ENCODE peak calls at places on chromosomes 3 and 15, in six cellular contexts. S is brain microvascular endothelial cell, G is neural progenitor cell, J is MCF 10A, E is foreskin fibroblast, O is Panc1. C is an unnamed sample.

GRCh38 chr3:194224937-194225422 is 89.0 kb downstream of the HES1 start:
- DNase-seq in S (no peak), G (peak), J (no peak), E (no peak), O (no peak), C (no peak)

GRCh38 chr3:160027541-160028195 is 39.0 kb downstream of the IL12A start:
- DNase-seq in S (peak), G (no peak), J (peak), E (peak), O (no peak), C (no peak)

GRCh38 chr3:179446501-179446900 is 4.8 kb downstream of the GNB4 start:
- DNase-seq in S (no peak), G (peak), J (peak), E (peak), O (no peak), C (no peak)

GRCh38 chr3:149581681-149582349 is 76.0 kb downstream of the WWTR1 start:
- DNase-seq in S (peak), G (peak), J (peak), E (peak), O (peak), C (peak)

GRCh38 chr3:175590745-175591144 is 731.6 kb downstream of the NAALADL2 start:
- DNase-seq in S (no peak), G (no peak), J (no peak), E (no peak), O (no peak), C (no peak)

GRCh38 chr15:40070608-40071218 is 31.7 kb upstream of the SRP14 start:
- DNase-seq in S (no peak), G (no peak), J (no peak), E (no peak), O (no peak), C (no peak)

GRCh38 chr3:127456471-127457093 is 134.0 kb downstream of the TPRA1 start:
- DNase-seq in S (peak), G (no peak), J (peak), E (peak), O (no peak), C (no peak)

GRCh38 chr15:66935121-66935520 is 130.3 kb upstream of the SMAD3 start:
- DNase-seq in S (no peak), G (no peak), J (no peak), E (peak), O (no peak), C (no peak)

GRCh38 chr3:139130390-139131140 is 85.9 kb upstream of the PRR23C start:
- DNase-seq in S (no peak), G (no peak), J (no peak), E (no peak), O (no peak), C (no peak)

GRCh38 chr3:135148431-135148830 is 353.4 kb downstream of the EPHB1 start:
- DNase-seq in S (no peak), G (no peak), J (no peak), E (no peak), O (no peak), C (peak)

GRCh38 chr15:45456212-45457106 is 66.1 kb downstream of the SLC30A4 start:
- DNase-seq in S (peak), G (no peak), J (peak), E (peak), O (peak), C (peak)

GRCh38 chr15:71888797-71889196 is 78.4 kb downstream of the NR2E3 start:
- DNase-seq in S (no peak), G (no peak), J (no peak), E (no peak), O (no peak), C (no peak)

GRCh38 chr15:39188930-39189329 is 391.9 kb upstream of the THBS1 start:
- DNase-seq in S (peak), G (no peak), J (peak), E (peak), O (no peak), C (no peak)

GRCh38 chr3:193335031-193335430 is 43.5 kb downstream of the ATP13A5 start:
- DNase-seq in S (no peak), G (no peak), J (peak), E (no peak), O (no peak), C (no peak)

GRCh38 chr3:41682996-41683395 is 278.9 kb downstream of the ULK4 start:
- DNase-seq in S (peak), G (no peak), J (peak), E (peak), O (no peak), C (no peak)

GRCh38 chr3:150177673-150178378 is 207.1 kb upstream of the PFN2 start:
- DNase-seq in S (peak), G (no peak), J (peak), E (peak), O (no peak), C (no peak)

GRCh38 chr3:50201573-50202315 is 3.3 kb upstream of the SLC38A3 start:
- DNase-seq in S (no peak), G (no peak), J (no peak), E (no peak), O (no peak), C (no peak)

GRCh38 chr3:170815340-170815739 is 54.7 kb downstream of the RPL22L1 start:
- DNase-seq in S (peak), G (peak), J (peak), E (no peak), O (no peak), C (no peak)

GRCh38 chr3:195249858-195250464 is 21.0 kb downstream of the XXYLT1 start:
- DNase-seq in S (no peak), G (no peak), J (no peak), E (no peak), O (no peak), C (no peak)

GRCh38 chr3:181722156-181722555 is 10.4 kb downstream of the SOX2 start:
- DNase-seq in S (no peak), G (peak), J (no peak), E (no peak), O (no peak), C (no peak)

GRCh38 chr3:72113564-72113963 is 328.6 kb upstream of the PROK2 start:
- DNase-seq in S (no peak), G (no peak), J (no peak), E (no peak), O (no peak), C (no peak)

GRCh38 chr15:66654718-66655375 is 47.2 kb upstream of the SMAD6 start:
- DNase-seq in S (no peak), G (peak), J (no peak), E (no peak), O (no peak), C (no peak)

GRCh38 chr15:43186003-43186353 is 775 bp downstream of the CCNDBP1 start:
- DNase-seq in S (no peak), G (no peak), J (peak), E (no peak), O (no peak), C (no peak)

GRCh38 chr3:75332784-75333183 is 331.3 kb upstream of the FRG2C start:
- DNase-seq in S (no peak), G (no peak), J (no peak), E (peak), O (no peak), C (no peak)

GRCh38 chr15:45147606-45148005 is 17.8 kb downstream of the DUOX1 start:
- DNase-seq in S (no peak), G (no peak), J (no peak), E (no peak), O (no peak), C (no peak)

GRCh38 chr15:48358681-48359152 is 27.5 kb downstream of the DUT start:
- DNase-seq in S (no peak), G (no peak), J (peak), E (peak), O (no peak), C (no peak)

GRCh38 chr3:111809196-111809595 is 49.9 kb upstream of the PHLDB2 start:
- DNase-seq in S (peak), G (no peak), J (peak), E (peak), O (no peak), C (no peak)

GRCh38 chr3:632571-633170 is 436.1 kb downstream of the CHL1 start:
- DNase-seq in S (peak), G (peak), J (peak), E (peak), O (peak), C (no peak)

GRCh38 chr3:101851072-101851471 is 1.8 kb downstream of the NFKBIZ start:
- DNase-seq in S (no peak), G (no peak), J (no peak), E (no peak), O (no peak), C (no peak)

GRCh38 chr15:74829500-74829899 is 3.1 kb downstream of the CPLX3 start:
- DNase-seq in S (no peak), G (no peak), J (no peak), E (peak), O (no peak), C (no peak)

GRCh38 chr15:63104727-63105126 is 16.9 kb upstream of the LACTB start:
- DNase-seq in S (no peak), G (no peak), J (peak), E (peak), O (no peak), C (no peak)

GRCh38 chr15:60799885-60800728 is 321.2 kb upstream of the ICE2 start:
- DNase-seq in S (no peak), G (no peak), J (no peak), E (peak), O (no peak), C (no peak)

GRCh38 chr3:36227982-36228381 is 152.3 kb upstream of the STAC start:
- DNase-seq in S (no peak), G (no peak), J (no peak), E (peak), O (no peak), C (no peak)

GRCh38 chr3:189338366-189338765 is 166.6 kb downstream of the TPRG1 start:
- DNase-seq in S (no peak), G (no peak), J (no peak), E (no peak), O (no peak), C (peak)

GRCh38 chr3:189342811-189343210 is 171.0 kb downstream of the TPRG1 start:
- DNase-seq in S (no peak), G (no peak), J (no peak), E (no peak), O (no peak), C (no peak)

GRCh38 chr3:189339996-189340395 is 168.2 kb downstream of the TPRG1 start:
- DNase-seq in S (no peak), G (no peak), J (no peak), E (no peak), O (no peak), C (no peak)

GRCh38 chr3:189337672-189338071 is 165.9 kb downstream of the TPRG1 start:
- DNase-seq in S (no peak), G (no peak), J (no peak), E (no peak), O (no peak), C (no peak)

GRCh38 chr3:189340680-189341460 is 169.1 kb downstream of the TPRG1 start:
- DNase-seq in S (no peak), G (peak), J (peak), E (no peak), O (no peak), C (no peak)
- TF ChIP-seq CTCF in S (peak), G (peak), J (peak), E (peak), O (peak), C (peak)

GRCh38 chr3:177499779-177500423 is 302.6 kb upstream of the TBL1XR1 start:
- DNase-seq in S (no peak), G (no peak), J (no peak), E (no peak), O (no peak), C (no peak)
- TF ChIP-seq CTCF in S (no peak), G (no peak), J (no peak), E (no peak), O (no peak), C (no peak)

GRCh38 chr3:113534365-113534764 is 2.0 kb downstream of the SIDT1 start:
- DNase-seq in S (no peak), G (no peak), J (no peak), E (no peak), O (no peak), C (no peak)

GRCh38 chr3:113537155-113537554 is 4.8 kb downstream of the SIDT1 start:
- DNase-seq in S (no peak), G (no peak), J (no peak), E (no peak), O (no peak), C (no peak)

GRCh38 chr3:113533534-113533892 is 1.2 kb downstream of the SIDT1 start:
- DNase-seq in S (no peak), G (no peak), J (no peak), E (no peak), O (no peak), C (no peak)

GRCh38 chr3:113536627-113537101 is 4.3 kb downstream of the SIDT1 start:
- DNase-seq in S (no peak), G (no peak), J (peak), E (peak), O (no peak), C (no peak)

DNA sequence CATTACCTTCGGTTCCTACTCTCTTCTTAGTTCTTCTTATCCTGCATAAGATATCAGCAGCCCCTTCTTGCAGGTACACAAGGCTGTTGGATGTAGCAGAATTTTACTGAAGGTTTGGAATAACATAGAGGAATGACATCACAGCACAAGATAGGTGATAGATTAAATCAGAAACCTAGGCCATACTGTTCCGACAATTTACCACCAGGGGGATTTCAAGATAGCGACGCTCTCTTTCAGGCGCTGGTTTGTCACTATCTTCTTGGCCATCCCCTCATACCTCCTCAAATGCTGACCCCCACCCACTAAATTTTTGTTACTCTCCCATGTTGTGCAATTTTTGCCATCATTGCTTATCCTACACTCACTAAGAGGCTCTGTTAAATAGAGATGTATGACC is 3.5 kb downstream of the SIDT1 start:
- DNase-seq in S (no peak), G (peak), J (no peak), E (no peak), O (no peak), C (no peak)
- TF ChIP-seq CTCF in S (peak), G (peak), J (no peak), E (no peak), O (peak), C (peak)

GRCh38 chr15:70210076-70210475 is 112.4 kb upstream of the TLE3 start:
- DNase-seq in S (no peak), G (no peak), J (no peak), E (no peak), O (no peak), C (no peak)

GRCh38 chr15:70208332-70208731 is 110.6 kb upstream of the TLE3 start:
- DNase-seq in S (no peak), G (no peak), J (no peak), E (no peak), O (no peak), C (no peak)

GRCh38 chr15:70209499-70209898 is 111.8 kb upstream of the TLE3 start:
- DNase-seq in S (no peak), G (no peak), J (no peak), E (no peak), O (no peak), C (no peak)

GRCh38 chr15:70212288-70212962 is 114.7 kb upstream of the TLE3 start:
- DNase-seq in S (no peak), G (no peak), J (no peak), E (no peak), O (no peak), C (no peak)

GRCh38 chr15:70210538-70210937 is 112.8 kb upstream of the TLE3 start:
- DNase-seq in S (no peak), G (no peak), J (no peak), E (no peak), O (no peak), C (no peak)
- TF ChIP-seq CTCF in S (peak), G (peak), J (no peak), E (no peak), O (no peak), C (no peak)

DNA sequence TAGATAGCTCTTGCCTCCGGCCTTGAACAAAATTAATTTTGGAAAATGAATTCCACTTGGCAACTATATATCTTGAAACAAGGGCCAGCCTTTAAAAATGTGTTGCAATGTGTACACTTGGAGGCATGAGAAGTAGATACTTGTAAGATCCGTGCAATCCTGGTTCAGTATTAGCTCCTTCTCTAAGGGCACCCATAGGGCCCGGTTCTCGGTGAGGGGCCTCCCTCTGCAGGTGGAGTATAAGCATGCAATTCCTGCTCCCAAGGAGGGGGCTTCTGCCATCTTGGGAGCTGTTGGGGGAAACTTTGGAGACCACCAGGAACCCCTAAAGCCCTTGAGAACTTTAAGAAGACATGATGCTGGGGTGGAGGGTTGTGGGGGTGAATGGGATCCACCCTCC is 388.7 kb upstream of the RGMA start:
- DNase-seq in S (no peak), G (peak), J (no peak), E (no peak), O (no peak), C (no peak)
- TF ChIP-seq CTCF in S (no peak), G (peak), J (no peak), E (no peak), O (no peak), C (no peak)

C was measured in psoas muscle.